ENCODE peak calls at places on chromosomes 11 and 22, in four cellular contexts. E is WERI-Rb-1; U is uterus; R is CD4-positive, alpha-beta T cell. K is an unnamed sample. For H3K9me3, the result is how much of the 10 kb centered on the place peaks cover.

GRCh38 chr11:8060801-8061554 is 20.0 kb upstream of the TUB start:
- DNase-seq in E (no peak), R (no peak), U (no peak), K (no peak)

GRCh38 chr11:59187587-59187986 is 15.7 kb downstream of the DTX4 start:
- DNase-seq in U (peak), R (no peak), E (no peak), K (no peak)

GRCh38 chr22:45423524-45423923 is 10.0 kb downstream of the RIBC2 start:
- DNase-seq in E (no peak), R (no peak), U (no peak), K (no peak)

GRCh38 chr22:45429424-45429823 is 15.9 kb downstream of the RIBC2 start:
- DNase-seq in U (peak), E (no peak), R (no peak), K (no peak)

GRCh38 chr22:33341611-33342010 is 283.4 kb upstream of the SYN3 start:
- DNase-seq in R (no peak), E (no peak), U (no peak), K (no peak)

GRCh38 chr22:25764270-25765015 is 22.5 kb downstream of the MYO18B start:
- DNase-seq in E (peak), R (no peak), U (no peak), K (peak)

GRCh38 chr11:134908583-134908982 is 496.5 kb upstream of the B3GAT1 start:
- DNase-seq in R (no peak), U (no peak), E (no peak), K (no peak)

GRCh38 chr11:14443642-14444041 is 56.0 kb downstream of the COPB1 start:
- DNase-seq in U (no peak), R (no peak), E (no peak), K (no peak)

GRCh38 chr11:45812581-45813548 is 7.9 kb downstream of the SLC35C1 start:
- DNase-seq in U (no peak), R (no peak), E (no peak), K (no peak)

GRCh38 chr11:13429288-13429687 is 33.7 kb downstream of the BTBD10 start:
- DNase-seq in R (no peak), U (no peak), E (no peak), K (no peak)
- H3K9me3 ChIP-seq in R (under half), U (under half), E (under half), K (under half)

GRCh38 chr22:31857247-31857646 is 87.1 kb upstream of the YWHAH start:
- DNase-seq in E (peak), U (no peak), R (no peak), K (peak)
- H3K9me3 ChIP-seq in E (under half), U (under half), R (under half), K (under half)

GRCh38 chr22:48606684-48607307 is 1220.9 kb downstream of the BRD1 start:
- DNase-seq in E (no peak), U (no peak), R (no peak), K (no peak)

GRCh38 chr22:48605856-48606255 is 1221.8 kb downstream of the BRD1 start:
- DNase-seq in R (no peak), U (no peak), E (no peak), K (no peak)

GRCh38 chr22:48602805-48603518 is 1224.7 kb downstream of the BRD1 start:
- DNase-seq in R (no peak), U (no peak), E (no peak), K (no peak)

GRCh38 chr22:48605125-48605524 is 1222.5 kb downstream of the BRD1 start:
- DNase-seq in R (no peak), U (no peak), E (no peak), K (no peak)

DNA sequence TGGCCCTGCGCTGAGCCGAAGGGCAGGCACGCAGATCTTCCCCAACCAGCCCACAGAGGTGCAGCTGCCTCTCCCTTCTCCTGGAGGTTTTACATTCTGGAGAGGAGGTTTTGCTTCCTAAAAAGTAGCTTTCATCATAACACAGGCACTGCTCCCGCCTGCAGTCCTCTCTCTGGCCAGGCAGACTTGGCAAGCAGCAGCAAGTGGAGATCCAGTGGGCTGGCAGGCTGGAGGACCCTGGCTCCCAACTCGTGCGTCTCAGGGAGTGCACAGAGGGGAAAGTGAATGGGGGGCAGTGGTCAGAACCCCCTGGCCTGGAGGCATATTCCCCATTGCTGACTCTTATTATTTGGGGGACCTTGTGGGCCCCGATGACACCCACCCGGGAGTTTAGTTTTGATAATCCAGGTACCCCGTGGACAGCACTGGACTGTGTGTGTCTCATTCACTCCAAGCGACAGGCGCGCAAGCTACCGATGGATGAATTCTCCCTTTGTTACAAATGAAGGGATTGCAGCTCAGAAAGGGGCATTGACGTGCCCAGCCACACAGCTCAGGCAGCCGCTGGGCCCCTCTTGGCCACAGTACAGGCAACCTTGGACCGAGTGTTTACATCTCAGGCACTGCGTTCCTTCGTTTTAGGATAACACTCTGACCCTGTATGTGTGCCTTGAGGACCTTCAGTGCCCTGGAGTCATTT is 1223.9 kb downstream of the BRD1 start:
- DNase-seq in U (no peak), E (no peak), R (no peak), K (no peak)
- H3K9me3 ChIP-seq in U (under half), E (under half), R (under half), K (under half)

GRCh38 chr22:49077586-49077985 is 750.1 kb downstream of the BRD1 start:
- DNase-seq in U (no peak), E (no peak), R (no peak), K (no peak)
- H3K9me3 ChIP-seq in U (under half), E (under half), R (under half), K (under half)

GRCh38 chr11:132504501-132505041 is 1027.7 kb downstream of the OPCML start:
- DNase-seq in E (no peak), U (no peak), R (no peak), K (no peak)
- H3K9me3 ChIP-seq in E (under half), U (under half), R (under half), K (under half)

GRCh38 chr22:47601666-47602065 is 839.2 kb downstream of the TBC1D22A start:
- DNase-seq in E (no peak), R (no peak), U (no peak), K (no peak)

GRCh38 chr22:47602732-47603131 is 840.3 kb downstream of the TBC1D22A start:
- DNase-seq in R (no peak), U (no peak), E (no peak), K (no peak)

GRCh38 chr22:47600281-47600680 is 837.8 kb downstream of the TBC1D22A start:
- DNase-seq in R (no peak), U (no peak), E (no peak), K (no peak)

GRCh38 chr22:47599753-47600152 is 837.3 kb downstream of the TBC1D22A start:
- DNase-seq in R (no peak), E (peak), U (no peak), K (no peak)

DNA sequence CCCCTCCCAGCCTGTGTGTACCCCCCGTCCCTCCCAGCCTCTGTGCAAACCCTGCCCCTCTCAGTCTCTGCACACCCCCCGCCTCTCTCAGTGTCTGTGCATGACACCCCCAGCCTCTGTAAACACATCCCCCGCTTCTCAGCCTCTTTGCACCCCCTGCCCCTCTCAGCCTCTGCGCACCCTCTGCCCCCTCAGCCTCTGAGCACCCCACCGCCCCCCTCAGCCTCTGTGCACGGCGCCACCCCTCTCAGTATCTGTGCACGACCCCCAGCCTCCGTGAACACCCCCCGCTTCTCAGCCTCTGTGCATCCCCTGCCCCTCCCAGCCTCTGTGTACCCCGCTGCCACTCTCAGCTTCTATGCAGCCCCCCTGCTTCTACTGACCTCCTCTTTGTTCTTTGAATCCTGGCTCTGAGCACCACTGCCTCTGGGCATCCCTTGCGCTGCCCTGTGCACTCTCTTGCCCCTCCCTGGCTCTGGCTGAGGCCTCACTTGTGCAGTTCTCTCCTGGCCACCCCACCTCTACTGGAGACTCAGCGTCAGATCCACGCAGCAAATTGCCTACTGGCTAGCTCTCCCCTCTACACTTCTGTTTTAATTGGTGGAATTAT is 838.4 kb downstream of the TBC1D22A start:
- DNase-seq in U (no peak), R (no peak), E (no peak), K (no peak)
- H3K9me3 ChIP-seq in U (under half), R (under half), E (under half), K (under half)

DNA sequence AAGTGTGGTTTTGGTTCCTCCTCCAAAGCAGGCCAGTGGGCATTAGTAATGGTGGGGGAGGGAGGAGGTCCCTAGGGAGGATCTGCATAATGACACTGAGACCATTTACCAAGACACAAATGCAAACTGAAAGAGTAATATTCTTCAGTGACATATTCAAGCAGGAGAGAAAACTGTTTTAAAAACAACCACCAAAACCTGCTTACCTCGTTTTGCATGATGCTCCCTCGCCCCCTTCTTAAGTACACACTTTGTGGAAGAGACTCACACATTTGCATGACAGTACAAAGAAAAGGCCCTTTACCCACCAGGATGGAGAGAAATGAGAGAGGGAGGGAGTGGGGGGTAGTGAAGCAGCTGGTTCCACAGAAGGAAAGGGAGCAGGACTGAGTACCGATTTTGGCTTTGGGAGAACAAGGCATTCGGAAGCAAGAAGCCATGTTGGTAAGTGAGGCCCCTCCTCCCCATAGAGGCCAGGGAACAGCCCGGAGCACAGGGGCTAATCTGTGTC is 13.0 kb upstream of the OPCML start:
- DNase-seq in R (no peak), E (no peak), U (no peak), K (no peak)
- H3K9me3 ChIP-seq in R (under half), E (under half), U (under half), K (under half)

DNA sequence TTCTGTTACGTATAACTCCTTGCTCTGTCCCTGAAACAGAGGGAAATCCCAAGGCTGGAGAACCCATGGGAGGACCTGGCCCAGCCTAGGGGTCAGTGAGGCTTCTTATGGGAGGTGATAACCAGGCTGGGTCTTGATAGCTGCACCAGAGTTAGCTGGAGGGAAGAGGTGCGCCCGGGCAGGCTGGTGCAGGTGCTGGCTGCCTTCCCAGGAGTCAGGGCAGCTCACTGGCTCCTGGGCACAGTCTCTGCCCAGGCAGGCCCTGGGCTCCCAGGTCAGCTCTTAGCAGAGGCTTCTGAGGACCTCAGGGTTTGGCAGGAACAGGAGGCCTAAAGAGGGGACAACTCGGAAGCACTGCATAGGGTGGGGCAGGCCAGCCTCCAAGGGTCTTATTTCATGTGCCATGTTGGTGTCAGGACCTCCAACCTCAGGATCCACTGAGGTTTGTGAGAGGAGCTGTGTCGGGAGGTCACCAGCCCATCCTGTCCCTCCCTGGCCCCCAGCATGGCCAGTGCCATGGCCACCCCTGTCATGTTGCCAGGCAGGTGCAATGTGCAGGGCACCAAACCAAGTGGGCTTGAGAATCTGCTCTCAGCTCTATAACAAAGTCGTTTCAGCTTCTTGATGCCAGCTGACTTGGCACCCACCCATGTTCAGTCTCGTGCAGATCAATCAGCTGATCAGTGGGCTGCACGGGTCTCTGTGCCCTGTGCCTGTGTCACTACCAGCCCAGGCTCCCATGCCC is 20.5 kb upstream of the CELSR1 start:
- DNase-seq in E (no peak), U (no peak), R (no peak), K (no peak)
- H3K9me3 ChIP-seq in E (under half), U (under half), R (under half), K (under half)

K was measured in iPS DF 6.9.